ENCODE peak calls at places on chromosomes 4 and X, in five cellular contexts. J is foreskin keratinocyte; O is brain microvascular endothelial cell; I is stimulated activated CD4-positive, alpha-beta T cell treated with anti-CD3 and anti-CD28 coated beads, Interleukin-4, amount 100 ng/mL, for 1 hour; S is left lung. T is an unnamed sample.

GRCh38 chr4:96652158-96652557 is 812.3 kb downstream of the PDHA2 start:
- DNase-seq in J (peak; percentile 39), O (peak; percentile 20), I (no peak), S (no peak), T (no peak)

GRCh38 chr4:159401791-159402380 is 299.0 kb downstream of the RAPGEF2 start:
- DNase-seq in J (peak; percentile 94), O (peak; percentile 93), I (no peak), S (no peak), T (peak; percentile 14)

GRCh38 chrX:119391279-119391678 is 7.9 kb upstream of the SLC25A43 start:
- DNase-seq in J (no peak), O (peak; percentile 19), I (no peak), S (no peak), T (peak; percentile 26)

GRCh38 chr4:184933311-184933710 is 85.0 kb upstream of the HELT start:
- DNase-seq in J (no peak), O (no peak), I (no peak), S (no peak), T (no peak)

GRCh38 chrX:68894513-68895338 is 65.9 kb downstream of the EFNB1 start:
- DNase-seq in J (peak; percentile 49), O (peak; percentile 6), I (peak; percentile 8), S (peak; percentile 71), T (no peak)

GRCh38 chrX:147565239-147565638 is 346.5 kb upstream of the FMR1 start:
- DNase-seq in J (peak; percentile 2), O (no peak), I (no peak), S (no peak), T (no peak)

GRCh38 chr4:171524913-171525312 is 288.3 kb upstream of the GALNTL6 start:
- DNase-seq in J (no peak), O (no peak), I (no peak), S (no peak), T (no peak)

GRCh38 chrX:147376601-147377387 is 534.9 kb upstream of the FMR1 start:
- DNase-seq in J (no peak), O (no peak), I (no peak), S (no peak), T (no peak)

GRCh38 chr4:41414380-41414779 is 123.6 kb upstream of the LIMCH1 start:
- DNase-seq in J (no peak), O (no peak), I (no peak), S (no peak), T (no peak)

GRCh38 chr4:105128208-105128607 is 18.5 kb upstream of the TET2 start:
- DNase-seq in J (no peak), O (no peak), I (no peak), S (no peak), T (no peak)

GRCh38 chr4:27702710-27703431 is 842.2 kb downstream of the STIM2 start:
- DNase-seq in J (peak; percentile 52), O (peak; percentile 20), I (no peak), S (no peak), T (peak; percentile 30)

GRCh38 chr4:171588146-171588545 is 225.1 kb upstream of the GALNTL6 start:
- DNase-seq in J (peak; percentile 9), O (no peak), I (no peak), S (no peak), T (no peak)

GRCh38 chrX:136260801-136261200 is 9.6 kb upstream of the MAP7D3 start:
- DNase-seq in J (peak; percentile 49), O (peak; percentile 74), I (no peak), S (no peak), T (no peak)

GRCh38 chr4:54281060-54281781 is 52.1 kb downstream of the PDGFRA start:
- DNase-seq in J (peak; percentile 31), O (peak; percentile 84), I (no peak), S (peak; percentile 65), T (no peak)

GRCh38 chr4:74206088-74206826 is 48.3 kb downstream of the MTHFD2L start:
- DNase-seq in J (no peak), O (peak; percentile 91), I (no peak), S (no peak), T (no peak)

GRCh38 chr4:11072426-11072825 is 356.3 kb downstream of the HS3ST1 start:
- DNase-seq in J (no peak), O (no peak), I (no peak), S (no peak), T (no peak)

GRCh38 chr4:86249074-86249473 is 110.8 kb downstream of the MAPK10 start:
- DNase-seq in J (no peak), O (no peak), I (no peak), S (no peak), T (no peak)

T was measured in NCI-H460.